ENCODE peak calls at places on chromosomes 5 and 9, in four cellular contexts. P is NCI-H345, G is cardiac fibroblast, V is fibroblast of the conjunctiva. U is an unnamed sample.

GRCh38 chr9:76642074-76642473 is 122.2 kb upstream of the PCA3 start:
- DNase-seq in P (no peak), G (no peak), V (no peak), U (no peak)

GRCh38 chr5:6159864-6160199 is 218.5 kb downstream of the MED10 start:
- DNase-seq in P (peak), G (no peak), V (no peak), U (no peak)

GRCh38 chr5:109775130-109775529 is 85.4 kb downstream of the MAN2A1 start:
- DNase-seq in P (no peak), G (no peak), V (no peak), U (no peak)

GRCh38 chr5:177600458-177601018 is 606 bp downstream of the B4GALT7 start:
- DNase-seq in P (no peak), G (peak), V (no peak), U (no peak)

GRCh38 chr5:8756498-8757084 is 789.3 kb downstream of the SEMA5A start:
- DNase-seq in P (peak), G (peak), V (peak), U (peak)

GRCh38 chr5:39479537-39479936 is 54.8 kb upstream of the DAB2 start:
- DNase-seq in P (no peak), G (no peak), V (no peak), U (no peak)

GRCh38 chr9:1442105-1442504 is 391.9 kb downstream of the DMRT2 start:
- DNase-seq in P (no peak), G (no peak), V (no peak), U (no peak)

GRCh38 chr5:180202939-180203573 is 6.0 kb downstream of the RASGEF1C start:
- DNase-seq in P (no peak), G (peak), V (no peak), U (no peak)

GRCh38 chr9:112341741-112342140 is 8.3 kb upstream of the PTBP3 start:
- DNase-seq in P (no peak), G (peak), V (no peak), U (peak)

GRCh38 chr5:387491-388265 is 55.3 kb upstream of the EXOC3 start:
- DNase-seq in P (no peak), G (no peak), V (no peak), U (no peak)